ENCODE peak calls at places on chromosomes 13 and 19, in nine cellular contexts. H, B, F, O, N, Z, K, T and E are unnamed samples.

GRCh38 chr19:15869109-15869555 is 28.7 kb downstream of the CYP4F2 start:
- DNase-seq in F (peak), O (no peak), Z (no peak), K (peak), N (no peak), H (peak), T (no peak), B (no peak), E (peak)

GRCh38 chr13:29925457-29925856 is 75.0 kb upstream of the UBL3 start:
- DNase-seq in O (no peak), K (peak), H (no peak), T (peak), Z (no peak), N (no peak), F (no peak), B (no peak), E (peak)

GRCh38 chr13:83940742-83941141 is 58.5 kb upstream of the SLITRK1 start:
- DNase-seq in K (no peak), F (no peak), Z (no peak), T (no peak), B (no peak), H (no peak), O (no peak), N (no peak), E (peak)

GRCh38 chr19:38666662-38667448 is 19.4 kb downstream of the ACTN4 start:
- DNase-seq in F (peak), O (no peak), K (no peak), H (peak), N (no peak), Z (peak), B (no peak), T (no peak), E (peak)

GRCh38 chr19:27673986-27674385 is 1539.0 kb downstream of the UQCRFS1 start:
- DNase-seq in O (no peak), T (no peak), H (no peak), F (no peak), B (no peak), K (no peak), Z (no peak), N (no peak), E (no peak)

GRCh38 chr19:17598953-17599352 is 43.5 kb downstream of the COLGALT1 start:
- DNase-seq in K (no peak), T (no peak), F (no peak), N (no peak), O (no peak), Z (no peak), B (no peak), H (no peak), E (no peak)

GRCh38 chr13:111526922-111527321 is 206.5 kb downstream of the TEX29 start:
- DNase-seq in F (no peak), Z (no peak), K (no peak), H (no peak), N (no peak), T (no peak), B (no peak), O (no peak), E (no peak)

GRCh38 chr19:18629166-18630088 is 7.4 kb upstream of the KLHL26 start:
- DNase-seq in B (no peak), N (no peak), Z (peak), F (no peak), H (no peak), O (no peak), K (no peak), T (no peak), E (peak)

GRCh38 chr13:111359237-111359915 is 38.9 kb downstream of the TEX29 start:
- DNase-seq in F (no peak), Z (peak), H (peak), O (no peak), B (no peak), N (no peak), T (no peak), K (no peak), E (no peak)

GRCh38 chr13:101155920-101156319 is 260.4 kb downstream of the NALCN start:
- DNase-seq in B (no peak), O (no peak), N (no peak), T (no peak), F (no peak), K (no peak), H (no peak), Z (peak), E (no peak)

GRCh38 chr13:93982189-93982918 is 497.1 kb downstream of the DCT start:
- DNase-seq in Z (no peak), H (no peak), N (no peak), F (no peak), B (no peak), K (no peak), O (no peak), T (no peak), E (no peak)

GRCh38 chr19:50162988-50163387 is at the start of gene IZUMO2:
- DNase-seq in T (no peak), Z (no peak), F (no peak), H (no peak), B (no peak), K (no peak), O (no peak), N (no peak), E (no peak)

GRCh38 chr19:51980116-51980736 is 6.4 kb downstream of the ZNF350 start:
- DNase-seq in O (no peak), F (no peak), K (no peak), Z (no peak), B (no peak), H (no peak), N (no peak), T (no peak), E (no peak)

GRCh38 chr13:20398459-20398858 is 127.2 kb downstream of the CRYL1 start:
- DNase-seq in O (no peak), K (no peak), H (no peak), F (no peak), T (no peak), Z (no peak), B (no peak), N (no peak), E (no peak)

GRCh38 chr19:16263115-16263839 is 61.3 kb upstream of the KLF2 start:
- DNase-seq in B (no peak), T (no peak), H (no peak), F (no peak), Z (no peak), N (no peak), K (no peak), O (no peak), E (no peak)

GRCh38 chr19:30212574-30212973 is 159.6 kb upstream of the ZNF536 start:
- DNase-seq in H (no peak), N (no peak), Z (no peak), T (no peak), B (no peak), K (no peak), O (no peak), F (no peak), E (no peak)

GRCh38 chr13:110405597-110406450 is 98.7 kb downstream of the COL4A2 start:
- DNase-seq in O (peak), Z (no peak), N (no peak), F (no peak), K (no peak), T (no peak), H (no peak), B (no peak), E (no peak)

GRCh38 chr19:39264306-39265290 is 3.6 kb upstream of the IFNL2 start:
- DNase-seq in B (no peak), K (no peak), H (peak), Z (peak), F (peak), T (peak), O (no peak), N (no peak), E (peak)

GRCh38 chr13:73428137-73428536 is 369.3 kb downstream of the KLF5 start:
- DNase-seq in Z (no peak), F (no peak), O (no peak), T (no peak), N (no peak), B (no peak), K (peak), H (no peak), E (peak)

GRCh38 chr19:920051-920857 is 3.1 kb downstream of the KISS1R start:
- DNase-seq in F (peak), B (no peak), K (no peak), O (peak), Z (peak), N (no peak), T (no peak), H (no peak), E (peak)

GRCh38 chr19:36371886-36372285 is 7.1 kb downstream of the ZFP14 start:
- DNase-seq in O (no peak), F (no peak), N (no peak), B (no peak), K (no peak), T (no peak), H (no peak), Z (no peak), E (no peak)

GRCh38 chr19:1923319-1923718 is 17.7 kb upstream of the CSNK1G2 start:
- DNase-seq in Z (no peak), F (peak), B (no peak), K (no peak), T (no peak), O (no peak), H (no peak), N (no peak), E (no peak)

GRCh38 chr13:31755211-31755610 is 15.9 kb downstream of the RXFP2 start:
- DNase-seq in Z (no peak), O (no peak), N (no peak), B (no peak), F (no peak), T (no peak), K (no peak), H (no peak), E (no peak)

GRCh38 chr13:28630864-28631263 is 28.1 kb upstream of the POMP start:
- DNase-seq in O (no peak), Z (no peak), B (no peak), N (no peak), F (no peak), T (no peak), H (no peak), K (no peak), E (no peak)

GRCh38 chr19:5046339-5047039 is 77.6 kb downstream of the KDM4B start:
- DNase-seq in T (no peak), N (no peak), Z (no peak), F (no peak), H (no peak), B (no peak), O (no peak), K (no peak), E (no peak)

GRCh38 chr19:56960959-56961622 is 120.6 kb upstream of the PEG3 start:
- DNase-seq in F (no peak), H (no peak), Z (no peak), N (no peak), B (no peak), K (no peak), O (no peak), T (no peak), E (no peak)

GRCh38 chr19:54458648-54459281 is 4.8 kb downstream of the LENG9 start:
- DNase-seq in F (no peak), B (no peak), H (no peak), Z (no peak), K (no peak), O (no peak), T (no peak), N (no peak), E (no peak)

GRCh38 chr19:53808710-53809125 is 15.4 kb downstream of the NLRP12 start:
- DNase-seq in B (no peak), N (no peak), H (no peak), F (no peak), O (no peak), T (no peak), K (no peak), Z (peak), E (peak)

GRCh38 chr13:109842521-109842920 is 56.1 kb upstream of the IRS2 start:
- DNase-seq in T (no peak), Z (no peak), F (no peak), N (no peak), H (no peak), K (no peak), O (no peak), B (no peak), E (no peak)

GRCh38 chr19:18122860-18123795 is 25.6 kb downstream of the MAST3 start:
- DNase-seq in F (no peak), B (no peak), Z (no peak), N (no peak), T (no peak), H (no peak), K (no peak), O (no peak), E (no peak)